ENCODE peak calls at places on chromosomes 1 and 21, in six cellular contexts. C is Panc1, I is GM23248, U is IMR-90, O is heart left ventricle, X is colonic mucosa. V is an unnamed sample.

GRCh38 chr1:9894115-9894514 is 16.0 kb downstream of the CTNNBIP1 start:
- DNase-seq in C (no peak), I (peak; percentile 9), U (no peak), O (no peak), X (no peak), V (no peak)

GRCh38 chr1:206685256-206685748 is 597 bp downstream of the MAPKAPK2 start:
- DNase-seq in C (no peak), I (peak; percentile 76), U (peak; percentile 53), O (peak; percentile 55), X (no peak), V (peak; percentile 27)

GRCh38 chr1:200027264-200027823 is at the start of gene NR5A2:
- DNase-seq in C (no peak), I (no peak), U (no peak), O (no peak), X (peak; percentile 36), V (no peak)

GRCh38 chr21:40901690-40902089 is 54.7 kb upstream of the DSCAM start:
- DNase-seq in C (no peak), I (no peak), U (no peak), O (peak; percentile 68), X (no peak), V (no peak)

GRCh38 chr1:50658421-50659076 is 235.3 kb upstream of the DMRTA2 start:
- DNase-seq in C (no peak), I (peak; percentile 61), U (peak; percentile 40), O (no peak), X (no peak), V (no peak)

GRCh38 chr1:228226956-228227791 is 19.3 kb downstream of the OBSCN start:
- DNase-seq in C (no peak), I (peak; percentile 52), U (peak; percentile 63), O (no peak), X (peak; percentile 60), V (peak; percentile 19)

GRCh38 chr1:67722292-67722944 is 37.4 kb downstream of the GADD45A start:
- DNase-seq in C (no peak), I (peak; percentile 53), U (peak; percentile 42), O (no peak), X (no peak), V (no peak)

GRCh38 chr21:44819283-44820243 is 1.7 kb upstream of the SUMO3 start:
- DNase-seq in C (no peak), I (no peak), U (no peak), O (no peak), X (no peak), V (no peak)

GRCh38 chr1:94258873-94259331 is 21.5 kb upstream of the ARHGAP29 start:
- DNase-seq in C (no peak), I (peak; percentile 93), U (peak; percentile 92), O (peak; percentile 57), X (no peak), V (peak; percentile 99)

GRCh38 chr1:206769331-206769731 is 1.2 kb upstream of the IL19 start:
- DNase-seq in C (no peak), I (no peak), U (no peak), O (no peak), X (no peak), V (no peak)

GRCh38 chr1:19835573-19835972 is 20.5 kb upstream of the RNF186 start:
- DNase-seq in C (no peak), I (peak; percentile 54), U (no peak), O (no peak), X (no peak), V (no peak)

GRCh38 chr1:55305735-55306134 is 90.6 kb upstream of the USP24 start:
- DNase-seq in C (no peak), I (peak; percentile 48), U (peak; percentile 39), O (no peak), X (no peak), V (no peak)

GRCh38 chr1:58652351-58653184 is 47.3 kb downstream of the MYSM1 start:
- DNase-seq in C (peak; percentile 42), I (peak; percentile 89), U (peak; percentile 84), O (peak; percentile 49), X (peak; percentile 61), V (peak; percentile 84)

GRCh38 chr1:214415131-214415530 is 134.2 kb downstream of the SMYD2 start:
- DNase-seq in C (no peak), I (no peak), U (no peak), O (no peak), X (no peak), V (no peak)

GRCh38 chr1:43367026-43367903 is 546 bp downstream of the ELOVL1 start:
- DNase-seq in C (no peak), I (peak; percentile 74), U (no peak), O (no peak), X (peak; percentile 44), V (peak; percentile 75)

GRCh38 chr1:202164271-202165037 is 4.1 kb upstream of the PTPN7 start:
- DNase-seq in C (no peak), I (no peak), U (no peak), O (no peak), X (no peak), V (no peak)

GRCh38 chr1:2587071-2587859 is 688 bp downstream of the PRXL2B start:
- DNase-seq in C (no peak), I (peak; percentile 60), U (peak; percentile 13), O (peak; percentile 36), X (peak; percentile 53), V (peak; percentile 35)

GRCh38 chr1:78045850-78046778 is at the start of gene GIPC2:
- DNase-seq in C (no peak), I (peak; percentile 60), U (peak; percentile 18), O (peak; percentile 48), X (peak; percentile 75), V (no peak)

GRCh38 chr1:6378096-6378746 is 15.3 kb downstream of the ACOT7 start:
- DNase-seq in C (no peak), I (no peak), U (no peak), O (no peak), X (no peak), V (no peak)

GRCh38 chr1:185936641-185937040 is 202.4 kb downstream of the HMCN1 start:
- DNase-seq in C (no peak), I (no peak), U (no peak), O (no peak), X (no peak), V (no peak)

GRCh38 chr1:201143726-201144635 is 10.3 kb downstream of the TMEM9 start:
- DNase-seq in C (no peak), I (no peak), U (no peak), O (no peak), X (no peak), V (no peak)

DNA sequence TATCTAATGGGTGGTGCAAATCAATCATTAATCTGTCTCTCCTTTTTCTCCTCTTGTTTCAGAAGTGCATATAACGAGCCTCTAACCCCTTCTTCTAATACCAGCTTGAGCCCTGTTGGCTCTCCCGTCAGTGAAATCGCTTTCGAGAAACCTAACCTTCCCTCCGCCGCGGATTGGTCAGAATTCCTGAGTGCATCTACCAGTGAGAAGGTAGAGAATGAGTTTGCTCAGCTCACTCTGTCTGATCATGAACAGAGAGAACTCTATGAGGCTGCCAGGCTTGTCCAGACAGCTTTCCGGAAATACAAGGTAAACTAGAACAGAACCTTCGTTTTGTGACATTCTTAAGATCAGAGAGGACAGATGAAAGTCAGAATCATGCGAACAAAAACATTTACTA is 25.3 kb upstream of the VAMP3 start:
- DNase-seq in C (no peak), I (no peak), U (no peak), O (no peak), X (no peak), V (peak; percentile 15)
- H3K27me3 ChIP-seq in C (no peaks in the 10 kb centered on the region), I (no peaks in the 10 kb centered on the region), U (peaks cover 12% of the 10 kb centered on the region), O (no peaks in the 10 kb centered on the region), X (no peaks in the 10 kb centered on the region), V (peaks cover 9% of the 10 kb centered on the region)

GRCh38 chr1:112380356-112380755 is 15.7 kb upstream of the CTTNBP2NL start:
- DNase-seq in C (no peak), I (no peak), U (no peak), O (no peak), X (no peak), V (no peak)
- H3K4me3 ChIP-seq in C (no peak overlapping the region), I (no peak overlapping the region), U (no peak overlapping the region), O (no peak overlapping the region), X (no peak overlapping the region), V (no peak overlapping the region)

DNA sequence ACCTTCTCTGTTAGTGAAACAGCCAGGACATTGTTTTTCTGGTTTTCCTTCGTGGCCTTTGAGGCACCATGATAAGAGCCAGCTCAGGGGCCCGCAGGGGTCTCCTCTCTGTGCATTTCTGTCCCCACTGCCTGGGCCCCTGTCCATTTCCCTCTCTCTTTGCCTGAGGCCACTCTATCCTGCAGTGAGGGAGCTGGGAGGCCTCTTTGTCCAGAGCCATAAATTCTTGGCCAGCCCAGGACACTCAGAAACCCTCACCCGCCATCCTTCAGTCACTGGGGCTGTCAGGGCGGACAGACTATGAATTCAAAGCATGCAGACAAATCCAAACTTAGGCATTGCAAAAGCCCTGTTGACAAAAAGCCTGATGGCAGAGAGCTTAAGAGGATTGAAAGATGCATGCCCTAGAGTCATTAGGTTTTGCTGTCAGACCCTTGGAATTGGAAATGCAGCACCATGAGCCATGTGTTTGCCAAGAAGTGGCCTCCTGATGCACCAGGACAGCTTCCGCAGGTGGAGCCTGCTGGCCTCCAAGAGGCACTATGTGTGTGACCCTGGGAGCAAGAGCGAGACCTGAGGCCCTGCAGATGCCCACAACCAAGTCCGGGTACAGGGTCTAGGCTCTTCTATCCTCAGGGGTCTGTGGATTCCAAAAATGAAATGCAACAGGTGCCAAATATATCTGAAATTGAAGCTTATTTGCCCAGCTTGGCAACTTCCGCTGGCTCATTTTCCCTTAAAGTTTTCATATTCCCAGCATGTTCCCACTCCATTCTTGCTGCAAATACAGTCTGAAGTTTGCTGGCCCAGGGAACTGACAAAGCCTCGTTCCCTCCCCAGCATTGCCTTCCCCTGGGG is 178.0 kb downstream of the PGBD5 start:
- DNase-seq in C (no peak), I (peak; percentile 12), U (no peak), O (no peak), X (no peak), V (no peak)
- H3K27ac ChIP-seq in C (no peak overlapping the region), I (no peak overlapping the region), U (no peak overlapping the region), O (no peak overlapping the region), X (no peak overlapping the region), V (no peak overlapping the region)

GRCh38 chr1:47243910-47244309 is 11.9 kb upstream of the TAL1 start:
- DNase-seq in C (no peak), I (no peak), U (no peak), O (no peak), X (no peak), V (no peak)
- H3K27me3 ChIP-seq in C (no peaks in the 10 kb centered on the region), I (peaks cover 8% of the 10 kb centered on the region), U (peaks cover 22% of the 10 kb centered on the region), O (no peaks in the 10 kb centered on the region), X (no peaks in the 10 kb centered on the region), V (no peaks in the 10 kb centered on the region)

GRCh38 chr1:173204693-173205092 is 2.4 kb downstream of the TNFSF4 start:
- DNase-seq in C (no peak), I (no peak), U (no peak), O (no peak), X (no peak), V (no peak)
- H3K4me3 ChIP-seq in C (no peak overlapping the region), I (no peak overlapping the region), U (peak overlapping the region; percentile 54), O (no peak overlapping the region), X (no peak overlapping the region), V (no peak overlapping the region)

GRCh38 chr21:46295177-46295711 is 9.1 kb downstream of the YBEY start:
- DNase-seq in C (no peak), I (peak; percentile 30), U (peak; percentile 69), O (peak; percentile 61), X (no peak), V (no peak)
- H3K27ac ChIP-seq in C (peak overlapping the region; percentile 29), I (peak overlapping the region; percentile 64), U (peak overlapping the region; percentile 53), O (peak overlapping the region; percentile 82), X (no peak overlapping the region), V (no peak overlapping the region)

DNA sequence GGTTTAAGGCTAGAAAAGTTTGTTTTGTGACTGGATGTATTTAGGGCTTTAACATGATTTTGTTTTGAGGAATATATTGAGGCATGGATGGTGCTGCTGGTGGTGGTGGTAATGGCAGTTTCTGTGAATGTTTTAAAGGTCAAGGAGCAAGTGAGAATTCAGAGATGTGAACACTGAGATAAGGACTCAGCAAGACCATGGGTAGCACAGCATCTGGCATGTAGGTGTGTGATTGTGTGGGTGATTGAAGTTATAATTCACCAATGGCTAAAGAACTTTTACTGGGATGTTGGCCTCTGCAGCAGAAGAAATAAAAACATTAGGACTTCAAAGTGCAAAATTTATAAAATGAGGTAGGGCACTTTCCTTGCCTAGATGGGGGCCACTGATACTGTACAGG is 65.9 kb downstream of the MACF1 start:
- DNase-seq in C (no peak), I (no peak), U (no peak), O (no peak), X (no peak), V (no peak)
- H3K27me3 ChIP-seq in C (no peaks in the 10 kb centered on the region), I (no peaks in the 10 kb centered on the region), U (no peaks in the 10 kb centered on the region), O (no peaks in the 10 kb centered on the region), X (no peaks in the 10 kb centered on the region), V (no peaks in the 10 kb centered on the region)

V was measured in PC-3.